ENCODE peak calls at places on chromosome 18, in four cellular contexts. R is IMR-90, S is K562, Y is H1. B is an unnamed sample.
A peak's percentile ranks its signal among the peaks of the same experiment; 100 is the strongest.

GRCh38 chr18:68098655-68099054 is 582.1 kb upstream of the DSEL start:
- DNase-seq in R (no peak), Y (no peak), S (no peak), B (no peak)

GRCh38 chr18:70426818-70427217 is 138.0 kb downstream of the SOCS6 start:
- DNase-seq in S (no peak), Y (no peak), R (no peak), B (no peak)

GRCh38 chr18:58842978-58843661 is 21.6 kb upstream of the ZNF532 start:
- DNase-seq in S (no peak), Y (no peak), R (no peak), B (no peak)

GRCh38 chr18:448116-448515 is 52.4 kb downstream of the COLEC12 start:
- DNase-seq in Y (no peak), S (no peak), R (peak; percentile 22), B (no peak)

GRCh38 chr18:65415167-65415566 is 335.6 kb upstream of the CDH7 start:
- DNase-seq in Y (no peak), S (no peak), R (no peak), B (no peak)

GRCh38 chr18:38076346-38077053 is 510.9 kb upstream of the CELF4 start:
- DNase-seq in Y (no peak), R (no peak), S (no peak), B (no peak)

GRCh38 chr18:179499-179898 is 21.1 kb downstream of the USP14 start:
- DNase-seq in S (no peak), R (no peak), Y (no peak), B (no peak)

GRCh38 chr18:13332874-13333273 is 114.3 kb downstream of the LDLRAD4 start:
- DNase-seq in S (no peak), R (no peak), Y (no peak), B (no peak)

GRCh38 chr18:3983351-3983969 is 471.6 kb downstream of the DLGAP1 start:
- DNase-seq in Y (no peak), S (no peak), R (peak; percentile 91), B (no peak)

GRCh38 chr18:36561046-36561445 is 263.5 kb downstream of the FHOD3 start:
- DNase-seq in Y (no peak), R (no peak), S (peak; percentile 3), B (no peak)

GRCh38 chr18:24270358-24270936 is 127.2 kb downstream of the OSBPL1A start:
- DNase-seq in Y (no peak), S (no peak), R (peak; percentile 8), B (no peak)

GRCh38 chr18:62832282-62832681 is 116.9 kb downstream of the PHLPP1 start:
- DNase-seq in Y (no peak), R (no peak), S (no peak), B (no peak)

GRCh38 chr18:11783716-11784331 is 67.4 kb upstream of the CHMP1B start:
- DNase-seq in S (no peak), R (no peak), Y (no peak), B (no peak)

GRCh38 chr18:53796042-53796729 is 428.3 kb downstream of the MBD2 start:
- DNase-seq in Y (no peak), S (no peak), R (peak; percentile 1), B (no peak)

GRCh38 chr18:33288082-33288716 is 152.3 kb downstream of the CCDC178 start:
- DNase-seq in S (no peak), Y (no peak), R (no peak), B (no peak)

GRCh38 chr18:24271381-24272331 is 126.0 kb downstream of the OSBPL1A start:
- DNase-seq in S (no peak), Y (peak; percentile 84), R (peak; percentile 72), B (no peak)

GRCh38 chr18:32815881-32816280 is 43.1 kb upstream of the KLHL14 start:
- DNase-seq in R (no peak), S (no peak), Y (no peak), B (no peak)

GRCh38 chr18:54964741-54965140 is 5.5 kb upstream of the CCDC68 start:
- DNase-seq in R (peak; percentile 29), Y (no peak), S (no peak), B (no peak)

GRCh38 chr18:31538837-31539236 is 40.9 kb downstream of the DSG2 start:
- DNase-seq in S (no peak), Y (no peak), R (no peak), B (no peak)

GRCh38 chr18:468841-469796 is 31.4 kb downstream of the COLEC12 start:
- DNase-seq in R (no peak), Y (no peak), S (no peak), B (no peak)

GRCh38 chr18:68972176-68972575 is 174.3 kb downstream of the CCDC102B start:
- DNase-seq in R (no peak), Y (no peak), S (no peak), B (no peak)

GRCh38 chr18:8499810-8500663 is 109.2 kb upstream of the RAB12 start:
- DNase-seq in Y (no peak), R (no peak), S (no peak), B (no peak)

GRCh38 chr18:9094307-9095226 is 7.9 kb upstream of the NDUFV2 start:
- DNase-seq in S (no peak), R (peak; percentile 94), Y (no peak), B (no peak)

GRCh38 chr18:34158881-34159690 is 65.6 kb downstream of the NOL4 start:
- DNase-seq in S (no peak), R (peak; percentile 0), Y (peak; percentile 85), B (no peak)

GRCh38 chr18:13217971-13218375 is 587 bp upstream of the LDLRAD4 start:
- DNase-seq in Y (peak; percentile 68), R (no peak), S (peak; percentile 27), B (no peak)

GRCh38 chr18:55262021-55262560 is 302.8 kb upstream of the CCDC68 start:
- DNase-seq in Y (no peak), R (no peak), S (no peak), B (no peak)

GRCh38 chr18:64994370-64994769 is 756.4 kb upstream of the CDH7 start:
- DNase-seq in R (no peak), Y (no peak), S (no peak), B (no peak)

GRCh38 chr18:32684940-32685339 is 87.9 kb downstream of the KLHL14 start:
- DNase-seq in S (no peak), Y (no peak), R (no peak), B (no peak)

GRCh38 chr18:58712930-58713329 is 41.7 kb downstream of the MALT1 start:
- DNase-seq in S (no peak), R (no peak), Y (no peak), B (no peak)

GRCh38 chr18:6109743-6110142 is 214.4 kb upstream of the TMEM200C start:
- DNase-seq in R (no peak), Y (no peak), S (no peak), B (no peak)

GRCh38 chr18:76691800-76692199 is 130.6 kb upstream of the ZNF236 start:
- DNase-seq in R (peak; percentile 22), S (no peak), Y (no peak), B (no peak)

GRCh38 chr18:7945882-7946281 is 378.8 kb downstream of the PTPRM start:
- DNase-seq in Y (no peak), S (no peak), R (peak; percentile 97), B (no peak)

DNA sequence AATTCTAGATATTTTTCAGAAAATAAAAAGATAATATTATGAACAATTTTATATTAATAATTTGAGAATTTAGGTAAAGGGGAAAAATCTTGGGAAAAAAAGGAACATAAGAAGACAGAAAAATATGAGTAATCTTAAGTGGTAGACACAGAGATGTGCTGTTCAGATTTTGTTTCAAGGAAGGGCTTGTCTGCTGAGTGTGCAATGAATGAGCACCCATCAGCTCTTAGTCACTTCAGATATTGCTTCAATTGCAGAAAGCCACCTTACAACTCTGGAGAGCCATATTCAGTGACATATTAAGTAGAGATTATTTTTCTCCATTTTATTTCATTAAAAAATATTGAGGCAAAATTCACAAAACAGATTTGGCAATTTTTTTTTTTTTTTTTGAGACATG is 282.0 kb upstream of the CHST9 start:
- DNase-seq in Y (no peak), R (no peak), S (no peak), B (no peak)
- TF ChIP-seq CHD1 in Y (no peak), R (no peak), S (no peak), B (no peak)

DNA sequence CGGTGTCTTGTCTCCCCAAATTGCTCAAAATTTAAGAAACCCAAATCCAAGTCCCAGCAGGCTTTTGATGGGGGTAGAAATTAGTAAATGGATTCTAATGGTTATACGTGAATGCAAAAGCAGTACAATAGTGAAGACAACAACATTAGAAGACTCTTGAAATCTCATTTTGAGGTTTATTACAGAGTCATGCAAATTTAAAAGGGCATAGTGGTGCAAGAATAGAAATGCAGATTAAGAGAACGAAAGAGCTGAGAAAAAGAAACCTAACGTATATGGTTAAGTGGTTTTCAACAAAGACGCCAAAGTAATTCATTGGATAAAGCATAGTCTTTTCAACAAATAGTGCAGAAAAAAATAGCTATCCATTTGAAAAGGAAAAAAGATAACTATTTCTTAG is 33.2 kb upstream of the CXXC1 start:
- DNase-seq in R (no peak), Y (no peak), S (no peak), B (peak; percentile 58)
- TF ChIP-seq CHD1 in R (no peak), Y (no peak), S (no peak), B (no peak)

GRCh38 chr18:2687390-2688001 is 32.0 kb downstream of the SMCHD1 start:
- DNase-seq in R (no peak), Y (no peak), S (no peak), B (peak; percentile 26)
- TF ChIP-seq CHD1 in R (no peak), Y (no peak), S (no peak), B (no peak)

GRCh38 chr18:80133124-80133523 is 24.1 kb downstream of the ADNP2 start:
- DNase-seq in R (no peak), S (no peak), Y (no peak), B (no peak)
- TF ChIP-seq CHD1 in R (no peak), S (no peak), Y (no peak), B (no peak)

GRCh38 chr18:59994357-59994756 is 94.6 kb downstream of the PMAIP1 start:
- DNase-seq in Y (no peak), S (no peak), R (peak; percentile 12), B (no peak)
- TF ChIP-seq CHD1 in Y (no peak), S (no peak), R (no peak), B (no peak)

DNA sequence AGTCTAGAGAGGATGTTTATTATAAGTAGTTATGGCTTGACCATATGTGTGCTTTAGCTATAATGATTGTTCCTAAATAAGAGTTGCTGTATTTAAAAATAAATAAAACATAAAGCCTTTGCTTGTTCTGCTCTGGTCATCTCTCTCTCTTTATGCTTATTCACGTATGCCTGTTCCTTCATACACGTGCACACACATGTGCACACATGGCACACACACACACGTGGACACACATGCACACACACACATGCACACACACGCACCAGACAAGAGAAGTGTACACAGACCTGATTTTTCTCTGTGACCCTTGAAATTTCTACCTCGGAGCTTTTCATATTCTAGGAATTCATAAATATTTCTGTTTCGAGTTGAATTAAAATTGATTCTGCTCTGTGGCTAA is 658.2 kb upstream of the SALL3 start:
- DNase-seq in Y (no peak), R (no peak), S (no peak), B (no peak)
- TF ChIP-seq CHD1 in Y (no peak), R (no peak), S (no peak), B (no peak)

GRCh38 chr18:44743626-44744025 is 62.9 kb downstream of the SETBP1 start:
- DNase-seq in Y (no peak), S (no peak), R (no peak), B (no peak)
- TF ChIP-seq CHD1 in Y (no peak), S (no peak), R (no peak), B (no peak)

B was measured in GM12878.